ENCODE peak calls at places on chromosome 12, in five cellular contexts. E is AG09319; B is left ventricle myocardium inferior; W is nephron progenitor cell; H is CD4-positive, alpha-beta T cell. G is an unnamed sample.

GRCh38 chr12:17108877-17109520 is 503.0 kb upstream of the LMO3 start:
- DNase-seq in W (no peak), B (no peak), E (no peak), H (no peak), G (no peak)

GRCh38 chr12:124296916-124297351 is 2.0 kb downstream of the RFLNA start:
- DNase-seq in E (no peak), H (no peak), W (no peak), B (no peak), G (no peak)

GRCh38 chr12:11209098-11209497 is 22.4 kb upstream of the TAS2R42 start:
- DNase-seq in B (no peak), W (no peak), E (no peak), H (no peak), G (no peak)

GRCh38 chr12:64718649-64719048 is 40.6 kb downstream of the GNS start:
- DNase-seq in W (no peak), E (no peak), H (no peak), B (no peak), G (no peak)

GRCh38 chr12:97159397-97159796 is 252.3 kb downstream of the NEDD1 start:
- DNase-seq in E (no peak), B (no peak), W (peak), H (no peak), G (no peak)

GRCh38 chr12:124454735-124455134 is 112.7 kb downstream of the NCOR2 start:
- DNase-seq in B (no peak), H (no peak), E (no peak), W (no peak), G (no peak)

GRCh38 chr12:75635606-75636444 is 124.4 kb upstream of the KRR1 start:
- DNase-seq in W (no peak), E (no peak), B (no peak), H (no peak), G (peak)

GRCh38 chr12:2360630-2361170 is 307.9 kb downstream of the CACNA1C start:
- DNase-seq in B (no peak), H (no peak), E (no peak), W (no peak), G (no peak)

GRCh38 chr12:57927086-57927485 is 14.3 kb upstream of the ATP23 start:
- DNase-seq in E (no peak), W (no peak), H (no peak), B (no peak), G (no peak)

GRCh38 chr12:111429760-111430417 is 24.2 kb downstream of the SH2B3 start:
- DNase-seq in E (no peak), W (no peak), H (peak), B (no peak), G (no peak)

GRCh38 chr12:3250576-3250975 is 173.4 kb downstream of the TSPAN9 start:
- DNase-seq in B (peak), H (no peak), E (no peak), W (no peak), G (no peak)

GRCh38 chr12:49345840-49346658 is 639 bp upstream of the DNAJC22 start:
- DNase-seq in W (peak), E (no peak), H (no peak), B (no peak), G (no peak)

GRCh38 chr12:132559652-132560420 is 50.5 kb downstream of the LRCOL1 start:
- DNase-seq in E (peak), W (peak), B (peak), H (peak), G (peak)

GRCh38 chr12:66092559-66093269 is 37.8 kb downstream of the LLPH start:
- DNase-seq in B (no peak), W (no peak), H (no peak), E (no peak), G (peak)

GRCh38 chr12:32920506-32921085 is 24.0 kb upstream of the PKP2 start:
- DNase-seq in B (no peak), W (no peak), H (no peak), E (no peak), G (peak)

GRCh38 chr12:70043490-70044138 is 199.6 kb upstream of the CNOT2 start:
- DNase-seq in E (no peak), W (no peak), B (no peak), H (no peak), G (peak)

GRCh38 chr12:54596526-54596946 is 8.1 kb upstream of the PPP1R1A start:
- DNase-seq in W (peak), B (peak), E (peak), H (peak), G (peak)

GRCh38 chr12:10354502-10354901 is 35.3 kb downstream of the KLRK1 start:
- DNase-seq in H (no peak), B (no peak), W (no peak), E (no peak), G (peak)

GRCh38 chr12:108747563-108747962 is 16.2 kb upstream of the CORO1C start:
- DNase-seq in H (no peak), B (no peak), E (no peak), W (no peak), G (no peak)

GRCh38 chr12:42003031-42003430 is 141.6 kb downstream of the GXYLT1 start:
- DNase-seq in H (no peak), E (no peak), B (no peak), W (no peak), G (no peak)

GRCh38 chr12:48995061-48995879 is 3.9 kb downstream of the DDN start:
- DNase-seq in W (peak), H (peak), E (no peak), B (peak), G (peak)

GRCh38 chr12:30694412-30694955 is 1.2 kb downstream of the IPO8 start:
- DNase-seq in B (no peak), H (no peak), E (no peak), W (no peak), G (peak)

GRCh38 chr12:111186347-111186746 is 182.5 kb downstream of the PHETA1 start:
- DNase-seq in W (no peak), E (no peak), B (no peak), H (no peak), G (no peak)

GRCh38 chr12:52581481-52581880 is 7.8 kb upstream of the KRT74 start:
- DNase-seq in W (no peak), E (no peak), H (no peak), B (no peak), G (peak)

GRCh38 chr12:89707992-89708792 is 446 bp downstream of the ATP2B1 start:
- DNase-seq in W (peak), E (no peak), B (peak), H (peak), G (peak)

GRCh38 chr12:15979096-15980091 is 68.3 kb downstream of the DERA start:
- DNase-seq in W (peak), H (no peak), B (no peak), E (peak), G (peak)

GRCh38 chr12:93851245-93851665 is 174.1 kb downstream of the CRADD start:
- DNase-seq in H (no peak), B (no peak), E (no peak), W (no peak), G (no peak)

GRCh38 chr12:26136688-26137087 is 11.9 kb upstream of the BHLHE41 start:
- DNase-seq in W (no peak), B (no peak), E (no peak), H (no peak), G (no peak)

GRCh38 chr12:106001105-106001489 is 137.7 kb downstream of the NUAK1 start:
- DNase-seq in B (no peak), H (no peak), W (no peak), E (no peak), G (no peak)

GRCh38 chr12:95630496-95630895 is 79.2 kb upstream of the USP44 start:
- DNase-seq in B (no peak), H (no peak), W (no peak), E (no peak), G (no peak)

GRCh38 chr12:124418156-124418555 is 123.3 kb downstream of the RFLNA start:
- DNase-seq in H (no peak), E (no peak), W (no peak), B (no peak), G (no peak)

GRCh38 chr12:123995023-123995422 is 22.0 kb downstream of the ZNF664 start:
- DNase-seq in H (no peak), B (no peak), E (no peak), W (no peak), G (peak)

GRCh38 chr12:93390025-93390424 is 12.3 kb downstream of the NUDT4 start:
- DNase-seq in E (no peak), W (no peak), B (no peak), H (no peak), G (no peak)

GRCh38 chr12:76790564-76791552 is 26.9 kb downstream of the ZDHHC17 start:
- DNase-seq in H (no peak), E (no peak), W (no peak), B (no peak), G (peak)

GRCh38 chr12:124917135-124917840 is 2.8 kb upstream of the UBC start:
- DNase-seq in B (peak), H (peak), W (peak), E (peak), G (peak)

GRCh38 chr12:94262228-94263010 is 114.0 kb downstream of the PLXNC1 start:
- DNase-seq in W (no peak), B (peak), H (peak), E (peak), G (peak)

GRCh38 chr12:122422769-122423257 is 344 bp upstream of the CLIP1 start:
- DNase-seq in H (peak), B (peak), W (no peak), E (no peak), G (peak)

GRCh38 chr12:114411081-114411836 is 5.3 kb upstream of the TBX5 start:
- DNase-seq in B (no peak), E (no peak), H (no peak), W (no peak), G (no peak)
- TF ChIP-seq CTCF in B (no peak), E (no peak), H (no peak), W (no peak), G (no peak)

GRCh38 chr12:47547077-47547476 is 158.8 kb downstream of the RPAP3 start:
- DNase-seq in H (no peak), B (no peak), E (no peak), W (no peak), G (peak)
- TF ChIP-seq CTCF in H (no peak), B (no peak), E (peak), W (no peak), G (no peak)

GRCh38 chr12:131066886-131067490 is 113.3 kb downstream of the ADGRD1 start:
- DNase-seq in E (no peak), B (peak), H (no peak), W (no peak), G (no peak)
- TF ChIP-seq CTCF in E (no peak), B (no peak), H (no peak), W (no peak), G (no peak)

DNA sequence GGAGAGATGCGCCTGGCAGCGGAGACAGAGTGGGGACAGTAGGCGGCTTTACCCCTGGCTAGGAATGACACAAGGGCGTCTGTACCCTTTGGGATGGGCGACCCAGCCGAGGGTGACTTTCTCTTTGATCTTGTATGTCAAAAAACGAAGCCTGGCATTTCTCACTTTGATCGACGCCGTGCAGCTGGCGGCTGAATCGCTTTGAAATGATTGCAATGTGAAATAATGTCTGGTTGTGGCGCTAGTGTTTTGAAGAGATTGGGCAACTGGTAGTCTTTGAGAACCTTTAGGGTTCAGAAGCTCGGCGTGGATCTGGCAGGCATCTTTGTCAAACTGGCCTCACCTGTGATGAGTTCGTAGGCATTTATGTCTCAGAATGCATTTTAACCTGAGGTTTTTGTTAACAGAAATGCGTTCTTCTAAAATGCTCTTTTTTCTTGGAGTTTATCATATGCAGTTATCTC is 992 bp downstream of the ATF1 start:
- DNase-seq in B (no peak), H (peak), W (no peak), E (no peak), G (peak)
- TF ChIP-seq CTCF in B (no peak), H (no peak), W (no peak), E (no peak), G (no peak)

GRCh38 chr12:116525418-116526001 is 33.7 kb upstream of the MAP1LC3B2 start:
- DNase-seq in B (peak), H (no peak), E (peak), W (peak), G (peak)
- TF ChIP-seq CTCF in B (no peak), H (no peak), E (no peak), W (no peak), G (no peak)

GRCh38 chr12:120230974-120231315 is 30.0 kb upstream of the RPLP0 start:
- DNase-seq in W (no peak), B (no peak), H (no peak), E (no peak), G (no peak)

GRCh38 chr12:120230326-120230973 is 29.5 kb upstream of the RPLP0 start:
- DNase-seq in B (peak), W (peak), E (peak), H (no peak), G (peak)

GRCh38 chr12:120229583-120230325 is 28.8 kb upstream of the RPLP0 start:
- DNase-seq in E (no peak), H (no peak), W (no peak), B (no peak), G (peak)

GRCh38 chr12:120229071-120229582 is 28.2 kb upstream of the RPLP0 start:
- DNase-seq in H (no peak), W (no peak), B (no peak), E (no peak), G (no peak)

GRCh38 chr12:120231316-120232011 is 30.6 kb upstream of the RPLP0 start:
- DNase-seq in H (peak), B (peak), E (peak), W (no peak), G (peak)
- TF ChIP-seq CTCF in H (no peak), B (peak), E (no peak), W (no peak), G (no peak)

GRCh38 chr12:73935817-73936216 is 601.8 kb upstream of the ATXN7L3B start:
- DNase-seq in W (no peak), B (no peak), E (no peak), H (no peak), G (peak)
- TF ChIP-seq CTCF in W (peak), B (no peak), E (no peak), H (no peak), G (peak)